ENCODE peak calls at places on chromosome 22, in four cellular contexts. D is M059J, R is PC-3, B is NCI-H460. P is an unnamed sample.
A peak's percentile ranks its signal among the peaks of the same experiment; 100 is the strongest.

GRCh38 chr22:46674367-46674781 is 54.2 kb downstream of the GRAMD4 start:
- DNase-seq in D (no peak), R (no peak), B (no peak), P (no peak)

GRCh38 chr22:46578824-46579561 is 41.2 kb upstream of the GRAMD4 start:
- DNase-seq in D (no peak), R (no peak), B (no peak), P (peak; percentile 18)

GRCh38 chr22:40247976-40248375 is 70.3 kb downstream of the TNRC6B start:
- DNase-seq in D (no peak), R (no peak), B (no peak), P (no peak)

GRCh38 chr22:30718938-30719337 is 24.3 kb downstream of the OSBP2 start:
- DNase-seq in D (no peak), R (no peak), B (no peak), P (no peak)

GRCh38 chr22:42364641-42365336 is 67.4 kb downstream of the NFAM1 start:
- DNase-seq in D (no peak), R (no peak), B (no peak), P (no peak)

GRCh38 chr22:28395920-28396447 is 283.7 kb downstream of the TTC28 start:
- DNase-seq in D (peak; percentile 77), R (peak; percentile 4), B (no peak), P (peak; percentile 4)

GRCh38 chr22:35483730-35484129 is 56.9 kb upstream of the RASD2 start:
- DNase-seq in D (no peak), R (no peak), B (no peak), P (no peak)

GRCh38 chr22:50607366-50608020 is 6.9 kb downstream of the MAPK8IP2 start:
- DNase-seq in D (no peak), R (no peak), B (no peak), P (no peak)

GRCh38 chr22:47659467-47660302 is 897.2 kb downstream of the TBC1D22A start:
- DNase-seq in D (no peak), R (no peak), B (no peak), P (no peak)

P was measured in DMS53.